ENCODE peak calls at places on chromosomes 11 and 22, in nine cellular contexts. One of them, this sample, is unnamed.

GRCh38 chr11:55949330-55949729 is 13.1 kb upstream of the OR5I1 start:
- DNase-seq in NCI-H1436: no peak
- DNase-seq in activated CD4-positive, CD25-positive, alpha-beta regulatory T cell treated with anti-CD3 and anti-CD28 coated beads, Interleukin-2, amount 50 U/mL, for 16 hours: no peak
- DNase-seq in lung microvascular endothelial cell: no peak
- DNase-seq in NCI-H2081: no peak
- DNase-seq in foreskin fibroblast: no peak
- DNase-seq in neuronal stem cell: no peak
- DNase-seq in cardiac muscle cell: no peak
- DNase-seq in globus pallidus: no peak
- DNase-seq in this sample: no peak

GRCh38 chr11:11149671-11150459 is 203.2 kb downstream of the CSNK2A3 start:
- DNase-seq in NCI-H1436: no peak
- DNase-seq in activated CD4-positive, CD25-positive, alpha-beta regulatory T cell treated with anti-CD3 and anti-CD28 coated beads, Interleukin-2, amount 50 U/mL, for 16 hours: no peak
- DNase-seq in lung microvascular endothelial cell: no peak
- DNase-seq in NCI-H2081: no peak
- DNase-seq in foreskin fibroblast: no peak
- DNase-seq in neuronal stem cell: no peak
- DNase-seq in cardiac muscle cell: no peak
- DNase-seq in globus pallidus: no peak
- DNase-seq in this sample: no peak

GRCh38 chr11:81987829-81988472 is 745.7 kb downstream of the FAM181B start:
- DNase-seq in NCI-H1436: no peak
- DNase-seq in activated CD4-positive, CD25-positive, alpha-beta regulatory T cell treated with anti-CD3 and anti-CD28 coated beads, Interleukin-2, amount 50 U/mL, for 16 hours: no peak
- DNase-seq in lung microvascular endothelial cell: no peak
- DNase-seq in NCI-H2081: no peak
- DNase-seq in foreskin fibroblast: no peak
- DNase-seq in neuronal stem cell: no peak
- DNase-seq in cardiac muscle cell: no peak
- DNase-seq in globus pallidus: no peak
- DNase-seq in this sample: no peak

GRCh38 chr11:118679483-118679882 is at the start of gene TREH:
- DNase-seq in NCI-H1436: no peak
- DNase-seq in activated CD4-positive, CD25-positive, alpha-beta regulatory T cell treated with anti-CD3 and anti-CD28 coated beads, Interleukin-2, amount 50 U/mL, for 16 hours: no peak
- DNase-seq in lung microvascular endothelial cell: no peak
- DNase-seq in NCI-H2081: no peak
- DNase-seq in foreskin fibroblast: no peak
- DNase-seq in neuronal stem cell: no peak
- DNase-seq in cardiac muscle cell: no peak
- DNase-seq in globus pallidus: no peak
- DNase-seq in this sample: no peak

GRCh38 chr11:21514298-21514697 is 678.6 kb upstream of the ANO5 start:
- DNase-seq in NCI-H1436: no peak
- DNase-seq in activated CD4-positive, CD25-positive, alpha-beta regulatory T cell treated with anti-CD3 and anti-CD28 coated beads, Interleukin-2, amount 50 U/mL, for 16 hours: no peak
- DNase-seq in lung microvascular endothelial cell: no peak
- DNase-seq in NCI-H2081: peak; percentile 70
- DNase-seq in foreskin fibroblast: no peak
- DNase-seq in neuronal stem cell: no peak
- DNase-seq in cardiac muscle cell: peak; percentile 53
- DNase-seq in globus pallidus: no peak
- DNase-seq in this sample: peak; percentile 29

GRCh38 chr11:130071211-130071712 is 1.6 kb downstream of the APLP2 start:
- DNase-seq in NCI-H1436: no peak
- DNase-seq in activated CD4-positive, CD25-positive, alpha-beta regulatory T cell treated with anti-CD3 and anti-CD28 coated beads, Interleukin-2, amount 50 U/mL, for 16 hours: no peak
- DNase-seq in lung microvascular endothelial cell: peak; percentile 68
- DNase-seq in NCI-H2081: no peak
- DNase-seq in foreskin fibroblast: peak; percentile 33
- DNase-seq in neuronal stem cell: no peak
- DNase-seq in cardiac muscle cell: peak; percentile 15
- DNase-seq in globus pallidus: peak; percentile 7
- DNase-seq in this sample: no peak

GRCh38 chr22:25696763-25697710 is 45.0 kb upstream of the MYO18B start:
- DNase-seq in NCI-H1436: no peak
- DNase-seq in activated CD4-positive, CD25-positive, alpha-beta regulatory T cell treated with anti-CD3 and anti-CD28 coated beads, Interleukin-2, amount 50 U/mL, for 16 hours: no peak
- DNase-seq in lung microvascular endothelial cell: no peak
- DNase-seq in NCI-H2081: no peak
- DNase-seq in foreskin fibroblast: no peak
- DNase-seq in neuronal stem cell: no peak
- DNase-seq in cardiac muscle cell: no peak
- DNase-seq in globus pallidus: peak; percentile 26
- DNase-seq in this sample: no peak

GRCh38 chr11:20066783-20067156 is 93.5 kb downstream of the DBX1 start:
- DNase-seq in NCI-H1436: no peak
- DNase-seq in activated CD4-positive, CD25-positive, alpha-beta regulatory T cell treated with anti-CD3 and anti-CD28 coated beads, Interleukin-2, amount 50 U/mL, for 16 hours: no peak
- DNase-seq in lung microvascular endothelial cell: no peak
- DNase-seq in NCI-H2081: peak; percentile 45
- DNase-seq in foreskin fibroblast: no peak
- DNase-seq in neuronal stem cell: no peak
- DNase-seq in cardiac muscle cell: no peak
- DNase-seq in globus pallidus: no peak
- DNase-seq in this sample: no peak

GRCh38 chr22:24772493-24773220 is 1.9 kb downstream of the PIWIL3 start:
- DNase-seq in NCI-H1436: no peak
- DNase-seq in activated CD4-positive, CD25-positive, alpha-beta regulatory T cell treated with anti-CD3 and anti-CD28 coated beads, Interleukin-2, amount 50 U/mL, for 16 hours: no peak
- DNase-seq in lung microvascular endothelial cell: peak; percentile 74
- DNase-seq in NCI-H2081: no peak
- DNase-seq in foreskin fibroblast: peak; percentile 29
- DNase-seq in neuronal stem cell: peak; percentile 30
- DNase-seq in cardiac muscle cell: peak; percentile 53
- DNase-seq in globus pallidus: no peak
- DNase-seq in this sample: peak; percentile 20

GRCh38 chr11:66868726-66869291 is 11.9 kb downstream of the LRFN4 start:
- DNase-seq in NCI-H1436: no peak
- DNase-seq in activated CD4-positive, CD25-positive, alpha-beta regulatory T cell treated with anti-CD3 and anti-CD28 coated beads, Interleukin-2, amount 50 U/mL, for 16 hours: peak; percentile 53
- DNase-seq in lung microvascular endothelial cell: no peak
- DNase-seq in NCI-H2081: no peak
- DNase-seq in foreskin fibroblast: no peak
- DNase-seq in neuronal stem cell: peak; percentile 42
- DNase-seq in cardiac muscle cell: peak; percentile 79
- DNase-seq in globus pallidus: no peak
- DNase-seq in this sample: no peak

GRCh38 chr11:78657968-78658839 is 83.5 kb upstream of the NARS2 start:
- DNase-seq in NCI-H1436: no peak
- DNase-seq in activated CD4-positive, CD25-positive, alpha-beta regulatory T cell treated with anti-CD3 and anti-CD28 coated beads, Interleukin-2, amount 50 U/mL, for 16 hours: no peak
- DNase-seq in lung microvascular endothelial cell: no peak
- DNase-seq in NCI-H2081: no peak
- DNase-seq in foreskin fibroblast: no peak
- DNase-seq in neuronal stem cell: no peak
- DNase-seq in cardiac muscle cell: no peak
- DNase-seq in globus pallidus: no peak
- DNase-seq in this sample: no peak

GRCh38 chr11:2530131-2530854 is 85.5 kb downstream of the KCNQ1 start:
- DNase-seq in NCI-H1436: no peak
- DNase-seq in activated CD4-positive, CD25-positive, alpha-beta regulatory T cell treated with anti-CD3 and anti-CD28 coated beads, Interleukin-2, amount 50 U/mL, for 16 hours: no peak
- DNase-seq in lung microvascular endothelial cell: no peak
- DNase-seq in NCI-H2081: no peak
- DNase-seq in foreskin fibroblast: no peak
- DNase-seq in neuronal stem cell: no peak
- DNase-seq in cardiac muscle cell: no peak
- DNase-seq in globus pallidus: no peak
- DNase-seq in this sample: no peak

GRCh38 chr11:73252577-73253191 is 19.5 kb upstream of the P2RY6 start:
- DNase-seq in NCI-H1436: no peak
- DNase-seq in activated CD4-positive, CD25-positive, alpha-beta regulatory T cell treated with anti-CD3 and anti-CD28 coated beads, Interleukin-2, amount 50 U/mL, for 16 hours: no peak
- DNase-seq in lung microvascular endothelial cell: no peak
- DNase-seq in NCI-H2081: no peak
- DNase-seq in foreskin fibroblast: no peak
- DNase-seq in neuronal stem cell: no peak
- DNase-seq in cardiac muscle cell: peak; percentile 68
- DNase-seq in globus pallidus: no peak
- DNase-seq in this sample: peak; percentile 38

GRCh38 chr22:25176175-25176574 is 23.5 kb upstream of the CRYBB3 start:
- DNase-seq in NCI-H1436: no peak
- DNase-seq in activated CD4-positive, CD25-positive, alpha-beta regulatory T cell treated with anti-CD3 and anti-CD28 coated beads, Interleukin-2, amount 50 U/mL, for 16 hours: no peak
- DNase-seq in lung microvascular endothelial cell: peak; percentile 40
- DNase-seq in NCI-H2081: no peak
- DNase-seq in foreskin fibroblast: no peak
- DNase-seq in neuronal stem cell: no peak
- DNase-seq in cardiac muscle cell: no peak
- DNase-seq in globus pallidus: no peak
- DNase-seq in this sample: no peak

GRCh38 chr22:21450858-21451331 is 16.3 kb upstream of the TMEM191C start:
- DNase-seq in NCI-H1436: no peak
- DNase-seq in activated CD4-positive, CD25-positive, alpha-beta regulatory T cell treated with anti-CD3 and anti-CD28 coated beads, Interleukin-2, amount 50 U/mL, for 16 hours: no peak
- DNase-seq in lung microvascular endothelial cell: no peak
- DNase-seq in NCI-H2081: no peak
- DNase-seq in foreskin fibroblast: no peak
- DNase-seq in neuronal stem cell: no peak
- DNase-seq in cardiac muscle cell: no peak
- DNase-seq in globus pallidus: no peak
- DNase-seq in this sample: no peak

GRCh38 chr11:46264976-46265375 is 12.5 kb upstream of the CREB3L1 start:
- DNase-seq in NCI-H1436: no peak
- DNase-seq in activated CD4-positive, CD25-positive, alpha-beta regulatory T cell treated with anti-CD3 and anti-CD28 coated beads, Interleukin-2, amount 50 U/mL, for 16 hours: no peak
- DNase-seq in lung microvascular endothelial cell: no peak
- DNase-seq in NCI-H2081: no peak
- DNase-seq in foreskin fibroblast: no peak
- DNase-seq in neuronal stem cell: no peak
- DNase-seq in cardiac muscle cell: no peak
- DNase-seq in globus pallidus: no peak
- DNase-seq in this sample: no peak

GRCh38 chr11:15852179-15852578 is 504.2 kb downstream of the SOX6 start:
- DNase-seq in NCI-H1436: no peak
- DNase-seq in activated CD4-positive, CD25-positive, alpha-beta regulatory T cell treated with anti-CD3 and anti-CD28 coated beads, Interleukin-2, amount 50 U/mL, for 16 hours: no peak
- DNase-seq in lung microvascular endothelial cell: peak; percentile 32
- DNase-seq in NCI-H2081: no peak
- DNase-seq in foreskin fibroblast: no peak
- DNase-seq in neuronal stem cell: no peak
- DNase-seq in cardiac muscle cell: no peak
- DNase-seq in globus pallidus: no peak
- DNase-seq in this sample: no peak

GRCh38 chr11:128469220-128469619 is 118.1 kb downstream of the ETS1 start:
- DNase-seq in NCI-H1436: no peak
- DNase-seq in activated CD4-positive, CD25-positive, alpha-beta regulatory T cell treated with anti-CD3 and anti-CD28 coated beads, Interleukin-2, amount 50 U/mL, for 16 hours: no peak
- DNase-seq in lung microvascular endothelial cell: no peak
- DNase-seq in NCI-H2081: no peak
- DNase-seq in foreskin fibroblast: no peak
- DNase-seq in neuronal stem cell: no peak
- DNase-seq in cardiac muscle cell: no peak
- DNase-seq in globus pallidus: no peak
- DNase-seq in this sample: no peak

GRCh38 chr11:77967753-77968152 is 26.7 kb downstream of the INTS4 start:
- DNase-seq in NCI-H1436: no peak
- DNase-seq in activated CD4-positive, CD25-positive, alpha-beta regulatory T cell treated with anti-CD3 and anti-CD28 coated beads, Interleukin-2, amount 50 U/mL, for 16 hours: no peak
- DNase-seq in lung microvascular endothelial cell: no peak
- DNase-seq in NCI-H2081: peak; percentile 23
- DNase-seq in foreskin fibroblast: no peak
- DNase-seq in neuronal stem cell: no peak
- DNase-seq in cardiac muscle cell: no peak
- DNase-seq in globus pallidus: no peak
- DNase-seq in this sample: no peak

GRCh38 chr22:49415219-49415951 is 412.3 kb downstream of the BRD1 start:
- DNase-seq in NCI-H1436: no peak
- DNase-seq in activated CD4-positive, CD25-positive, alpha-beta regulatory T cell treated with anti-CD3 and anti-CD28 coated beads, Interleukin-2, amount 50 U/mL, for 16 hours: no peak
- DNase-seq in lung microvascular endothelial cell: no peak
- DNase-seq in NCI-H2081: peak; percentile 63
- DNase-seq in foreskin fibroblast: no peak
- DNase-seq in neuronal stem cell: no peak
- DNase-seq in cardiac muscle cell: no peak
- DNase-seq in globus pallidus: no peak
- DNase-seq in this sample: no peak

GRCh38 chr11:125514336-125515101 is 18.5 kb upstream of the FEZ1 start:
- DNase-seq in NCI-H1436: no peak
- DNase-seq in activated CD4-positive, CD25-positive, alpha-beta regulatory T cell treated with anti-CD3 and anti-CD28 coated beads, Interleukin-2, amount 50 U/mL, for 16 hours: peak; percentile 9
- DNase-seq in lung microvascular endothelial cell: peak; percentile 23
- DNase-seq in NCI-H2081: no peak
- DNase-seq in foreskin fibroblast: no peak
- DNase-seq in neuronal stem cell: no peak
- DNase-seq in cardiac muscle cell: no peak
- DNase-seq in globus pallidus: no peak
- DNase-seq in this sample: no peak

GRCh38 chr11:65962136-65962564 is 616 bp downstream of the SART1 start:
- DNase-seq in NCI-H1436: no peak
- DNase-seq in activated CD4-positive, CD25-positive, alpha-beta regulatory T cell treated with anti-CD3 and anti-CD28 coated beads, Interleukin-2, amount 50 U/mL, for 16 hours: no peak
- DNase-seq in lung microvascular endothelial cell: no peak
- DNase-seq in NCI-H2081: no peak
- DNase-seq in foreskin fibroblast: no peak
- DNase-seq in neuronal stem cell: no peak
- DNase-seq in cardiac muscle cell: no peak
- DNase-seq in globus pallidus: no peak
- DNase-seq in this sample: no peak

GRCh38 chr22:32475428-32476010 is 908 bp downstream of the FBXO7 start:
- DNase-seq in NCI-H1436: no peak
- DNase-seq in activated CD4-positive, CD25-positive, alpha-beta regulatory T cell treated with anti-CD3 and anti-CD28 coated beads, Interleukin-2, amount 50 U/mL, for 16 hours: no peak
- DNase-seq in lung microvascular endothelial cell: no peak
- DNase-seq in NCI-H2081: peak; percentile 13
- DNase-seq in foreskin fibroblast: peak; percentile 21
- DNase-seq in neuronal stem cell: peak; percentile 12
- DNase-seq in cardiac muscle cell: peak; percentile 63
- DNase-seq in globus pallidus: no peak
- DNase-seq in this sample: peak; percentile 5

GRCh38 chr22:39524753-39525657 is 4.6 kb downstream of the ATF4 start:
- DNase-seq in NCI-H1436: no peak
- DNase-seq in activated CD4-positive, CD25-positive, alpha-beta regulatory T cell treated with anti-CD3 and anti-CD28 coated beads, Interleukin-2, amount 50 U/mL, for 16 hours: no peak
- DNase-seq in lung microvascular endothelial cell: no peak
- DNase-seq in NCI-H2081: no peak
- DNase-seq in foreskin fibroblast: no peak
- DNase-seq in neuronal stem cell: no peak
- DNase-seq in cardiac muscle cell: no peak
- DNase-seq in globus pallidus: no peak
- DNase-seq in this sample: no peak

GRCh38 chr11:91248199-91248807 is 976.3 kb upstream of the FAT3 start:
- DNase-seq in NCI-H1436: peak; percentile 18
- DNase-seq in activated CD4-positive, CD25-positive, alpha-beta regulatory T cell treated with anti-CD3 and anti-CD28 coated beads, Interleukin-2, amount 50 U/mL, for 16 hours: no peak
- DNase-seq in lung microvascular endothelial cell: peak; percentile 15
- DNase-seq in NCI-H2081: peak; percentile 35
- DNase-seq in foreskin fibroblast: peak; percentile 3
- DNase-seq in neuronal stem cell: peak; percentile 33
- DNase-seq in cardiac muscle cell: peak; percentile 76
- DNase-seq in globus pallidus: peak; percentile 7
- DNase-seq in this sample: peak; percentile 34

GRCh38 chr22:48496226-48496845 is 1331.3 kb downstream of the BRD1 start:
- DNase-seq in NCI-H1436: no peak
- DNase-seq in activated CD4-positive, CD25-positive, alpha-beta regulatory T cell treated with anti-CD3 and anti-CD28 coated beads, Interleukin-2, amount 50 U/mL, for 16 hours: no peak
- DNase-seq in lung microvascular endothelial cell: no peak
- DNase-seq in NCI-H2081: no peak
- DNase-seq in foreskin fibroblast: no peak
- DNase-seq in neuronal stem cell: no peak
- DNase-seq in cardiac muscle cell: no peak
- DNase-seq in globus pallidus: no peak
- DNase-seq in this sample: no peak

GRCh38 chr22:46561435-46561905 is 24.1 kb upstream of the CELSR1 start:
- DNase-seq in NCI-H1436: no peak
- DNase-seq in activated CD4-positive, CD25-positive, alpha-beta regulatory T cell treated with anti-CD3 and anti-CD28 coated beads, Interleukin-2, amount 50 U/mL, for 16 hours: no peak
- DNase-seq in lung microvascular endothelial cell: no peak
- DNase-seq in NCI-H2081: peak; percentile 43
- DNase-seq in foreskin fibroblast: no peak
- DNase-seq in neuronal stem cell: no peak
- DNase-seq in cardiac muscle cell: peak; percentile 63
- DNase-seq in globus pallidus: no peak
- DNase-seq in this sample: peak; percentile 44

GRCh38 chr11:47943721-47944554 is 36.4 kb upstream of the PTPRJ start:
- DNase-seq in NCI-H1436: no peak
- DNase-seq in activated CD4-positive, CD25-positive, alpha-beta regulatory T cell treated with anti-CD3 and anti-CD28 coated beads, Interleukin-2, amount 50 U/mL, for 16 hours: no peak
- DNase-seq in lung microvascular endothelial cell: no peak
- DNase-seq in NCI-H2081: no peak
- DNase-seq in foreskin fibroblast: no peak
- DNase-seq in neuronal stem cell: peak; percentile 51
- DNase-seq in cardiac muscle cell: no peak
- DNase-seq in globus pallidus: no peak
- DNase-seq in this sample: no peak

This sample was measured in COR-L47.